ENCODE peak calls at places on chromosomes 16 and 17, in seven cellular contexts. K is CD8-positive, alpha-beta memory T cell; E is spleen; O is thoracic aorta; Z is breast epithelium; Q is pancreas; X is endothelial cell of umbilical vein. N is an unnamed sample. For H3K4me1, the result is how much of the 10 kb centered on the place peaks cover.

GRCh38 chr17:17235212-17236174 is 1.5 kb downstream of the FLCN start:
- DNase-seq in K (no peak), E (peak), O (no peak), Z (no peak), Q (no peak), X (peak), N (peak)

GRCh38 chr16:16782153-16782552 is 403.2 kb downstream of the NPIPA7 start:
- DNase-seq in K (no peak), E (no peak), O (no peak), Z (no peak), Q (no peak), X (no peak), N (no peak)

GRCh38 chr17:1181769-1182137 is 2.0 kb upstream of the ABR start:
- DNase-seq in K (no peak), E (no peak), O (no peak), Z (no peak), Q (no peak), X (no peak), N (no peak)

GRCh38 chr17:350706-351435 is 1.7 kb downstream of the RPH3AL start:
- DNase-seq in K (no peak), E (peak), O (no peak), Z (no peak), Q (peak), X (peak), N (peak)

GRCh38 chr16:54712866-54713265 is 217.8 kb upstream of the IRX5 start:
- DNase-seq in K (no peak), E (no peak), O (no peak), Z (no peak), Q (peak), X (no peak), N (no peak)

GRCh38 chr16:85207357-85207921 is 95.2 kb upstream of the CIBAR2 start:
- DNase-seq in K (no peak), E (peak), O (no peak), Z (no peak), Q (no peak), X (no peak), N (no peak)

GRCh38 chr17:77437747-77438146 is 297.0 kb downstream of the SEC14L1 start:
- DNase-seq in K (no peak), E (no peak), O (no peak), Z (no peak), Q (no peak), X (no peak), N (no peak)

GRCh38 chr17:8189041-8189710 is 804 bp downstream of the BORCS6 start:
- DNase-seq in K (no peak), E (peak), O (no peak), Z (no peak), Q (peak), X (peak), N (peak)

GRCh38 chr17:69524854-69525253 is 110.4 kb downstream of the MAP2K6 start:
- DNase-seq in K (no peak), E (no peak), O (no peak), Z (no peak), Q (no peak), X (no peak), N (no peak)

GRCh38 chr17:56159764-56160394 is 6.6 kb downstream of the ANKFN1 start:
- DNase-seq in K (no peak), E (no peak), O (no peak), Z (no peak), Q (no peak), X (no peak), N (no peak)

GRCh38 chr16:81706327-81707295 is 72.5 kb upstream of the PLCG2 start:
- DNase-seq in K (no peak), E (peak), O (no peak), Z (no peak), Q (no peak), X (no peak), N (no peak)

GRCh38 chr16:19223235-19223847 is 55.3 kb downstream of the SYT17 start:
- DNase-seq in K (no peak), E (no peak), O (no peak), Z (no peak), Q (no peak), X (peak), N (peak)

GRCh38 chr17:78568051-78568450 is 9.1 kb downstream of the DNAH17 start:
- DNase-seq in K (no peak), E (no peak), O (no peak), Z (no peak), Q (no peak), X (no peak), N (no peak)

GRCh38 chr17:61411114-61411943 is 11.7 kb downstream of the TBX2 start:
- DNase-seq in K (peak), E (peak), O (no peak), Z (peak), Q (peak), X (peak), N (peak)

GRCh38 chr16:58678716-58679115 is 5.9 kb downstream of the SLC38A7 start:
- DNase-seq in K (no peak), E (no peak), O (no peak), Z (peak), Q (no peak), X (no peak), N (peak)

GRCh38 chr17:68600123-68600880 is 865 bp downstream of the FAM20A start:
- DNase-seq in K (no peak), E (peak), O (no peak), Z (no peak), Q (no peak), X (no peak), N (peak)

GRCh38 chr17:55409030-55409800 is 12.4 kb downstream of the MMD start:
- DNase-seq in K (no peak), E (no peak), O (no peak), Z (no peak), Q (no peak), X (no peak), N (no peak)

GRCh38 chr16:81210807-81211206 is 27.7 kb upstream of the BCO1 start:
- DNase-seq in K (no peak), E (no peak), O (no peak), Z (no peak), Q (no peak), X (no peak), N (no peak)

GRCh38 chr17:66215529-66215911 is 13.7 kb downstream of the APOH start:
- DNase-seq in K (no peak), E (no peak), O (no peak), Z (no peak), Q (no peak), X (no peak), N (no peak)

GRCh38 chr17:9969301-9969935 is 64.3 kb upstream of the RCVRN start:
- DNase-seq in K (no peak), E (peak), O (no peak), Z (peak), Q (no peak), X (no peak), N (no peak)

GRCh38 chr16:14486520-14487303 is 143.3 kb downstream of the PARN start:
- DNase-seq in K (no peak), E (no peak), O (peak), Z (peak), Q (peak), X (peak), N (peak)

GRCh38 chr17:67693811-67694210 is 23.9 kb upstream of the NOL11 start:
- DNase-seq in K (no peak), E (no peak), O (no peak), Z (no peak), Q (no peak), X (no peak), N (no peak)

GRCh38 chr17:27929990-27930389 is 36.8 kb upstream of the LYRM9 start:
- DNase-seq in K (no peak), E (no peak), O (no peak), Z (no peak), Q (no peak), X (no peak), N (no peak)

GRCh38 chr16:19840524-19841110 is 44.0 kb downstream of the GPRC5B start:
- DNase-seq in K (no peak), E (no peak), O (no peak), Z (no peak), Q (no peak), X (no peak), N (no peak)

GRCh38 chr17:80080081-80080480 is 21.3 kb upstream of the GAA start:
- DNase-seq in K (no peak), E (no peak), O (no peak), Z (no peak), Q (no peak), X (no peak), N (no peak)

GRCh38 chr16:53707671-53708070 is 3.7 kb downstream of the FTO start:
- DNase-seq in K (no peak), E (no peak), O (no peak), Z (no peak), Q (no peak), X (no peak), N (no peak)

GRCh38 chr17:83187782-83188311 is 108.4 kb downstream of the METRNL start:
- DNase-seq in K (no peak), E (no peak), O (no peak), Z (no peak), Q (no peak), X (no peak), N (no peak)

GRCh38 chr16:25157476-25157875 is 45.9 kb downstream of the LCMT1 start:
- DNase-seq in K (no peak), E (no peak), O (no peak), Z (no peak), Q (no peak), X (no peak), N (peak)

GRCh38 chr16:9082422-9082821 is 9.0 kb upstream of the HAPSTR1 start:
- DNase-seq in K (peak), E (no peak), O (no peak), Z (no peak), Q (no peak), X (no peak), N (no peak)

GRCh38 chr16:84186685-84187437 is at the start of gene TAF1C:
- DNase-seq in K (peak), E (peak), O (peak), Z (peak), Q (peak), X (peak), N (peak)

GRCh38 chr17:79525793-79526677 is 84.8 kb downstream of the RBFOX3 start:
- DNase-seq in K (no peak), E (no peak), O (no peak), Z (no peak), Q (no peak), X (no peak), N (no peak)

GRCh38 chr17:72287586-72287985 is 166.8 kb downstream of the SOX9 start:
- DNase-seq in K (no peak), E (no peak), O (no peak), Z (peak), Q (peak), X (no peak), N (peak)

GRCh38 chr17:1562178-1562643 is 381 bp downstream of the PITPNA start:
- DNase-seq in K (peak), E (peak), O (no peak), Z (no peak), Q (peak), X (peak), N (peak)

GRCh38 chr16:85996843-85997242 is 97.9 kb downstream of the IRF8 start:
- DNase-seq in K (no peak), E (no peak), O (no peak), Z (peak), Q (no peak), X (no peak), N (no peak)

GRCh38 chr17:66301864-66302741 is at the start of gene PRKCA:
- DNase-seq in K (peak), E (peak), O (peak), Z (no peak), Q (peak), X (peak), N (peak)

GRCh38 chr17:78019367-78019975 is 61.0 kb downstream of the TNRC6C start:
- DNase-seq in K (no peak), E (no peak), O (no peak), Z (no peak), Q (no peak), X (peak), N (no peak)

GRCh38 chr16:56869513-56870270 is 4.7 kb downstream of the SLC12A3 start:
- DNase-seq in K (no peak), E (no peak), O (no peak), Z (no peak), Q (no peak), X (no peak), N (peak)

GRCh38 chr17:83131268-83132011 is 52.0 kb downstream of the METRNL start:
- DNase-seq in K (no peak), E (peak), O (no peak), Z (no peak), Q (no peak), X (no peak), N (no peak)

GRCh38 chr16:13453938-13454553 is 465.9 kb upstream of the ERCC4 start:
- DNase-seq in K (no peak), E (no peak), O (no peak), Z (no peak), Q (peak), X (no peak), N (peak)

GRCh38 chr17:50063516-50064252 is 7.8 kb downstream of the ITGA3 start:
- DNase-seq in K (no peak), E (peak), O (no peak), Z (no peak), Q (no peak), X (no peak), N (no peak)

GRCh38 chr17:50064253-50064991 is 8.5 kb downstream of the ITGA3 start:
- DNase-seq in K (no peak), E (peak), O (peak), Z (peak), Q (no peak), X (peak), N (peak)

GRCh38 chr17:50066995-50067394 is 11.1 kb downstream of the ITGA3 start:
- DNase-seq in K (no peak), E (no peak), O (no peak), Z (no peak), Q (no peak), X (no peak), N (no peak)

GRCh38 chr17:50062323-50063243 is 6.7 kb downstream of the ITGA3 start:
- DNase-seq in K (no peak), E (peak), O (peak), Z (peak), Q (peak), X (no peak), N (peak)

GRCh38 chr17:50065056-50065455 is 9.1 kb downstream of the ITGA3 start:
- DNase-seq in K (no peak), E (no peak), O (no peak), Z (no peak), Q (no peak), X (no peak), N (no peak)
- H3K4me1 ChIP-seq in K (under half), E (under half), O (half or more), Z (under half), Q (under half), X (under half), N (under half)

GRCh38 chr17:81895400-81895799 is 3.9 kb downstream of the ANAPC11 start:
- DNase-seq in K (no peak), E (no peak), O (no peak), Z (no peak), Q (no peak), X (no peak), N (no peak)

GRCh38 chr17:81898885-81899284 is 3.2 kb upstream of the NPB start:
- DNase-seq in K (no peak), E (no peak), O (no peak), Z (no peak), Q (no peak), X (no peak), N (no peak)

GRCh38 chr17:81899514-81900166 is 2.4 kb upstream of the NPB start:
- DNase-seq in K (no peak), E (no peak), O (no peak), Z (no peak), Q (no peak), X (no peak), N (no peak)

GRCh38 chr17:81900181-81900820 is 1.7 kb upstream of the NPB start:
- DNase-seq in K (no peak), E (no peak), O (no peak), Z (no peak), Q (no peak), X (no peak), N (no peak)

GRCh38 chr17:81898029-81898866 is 3.8 kb upstream of the NPB start:
- DNase-seq in K (no peak), E (no peak), O (no peak), Z (no peak), Q (no peak), X (no peak), N (no peak)
- H3K27ac ChIP-seq in K (no peak), E (no peak), O (no peak), Z (no peak), Q (no peak), X (no peak), N (no peak)

DNA sequence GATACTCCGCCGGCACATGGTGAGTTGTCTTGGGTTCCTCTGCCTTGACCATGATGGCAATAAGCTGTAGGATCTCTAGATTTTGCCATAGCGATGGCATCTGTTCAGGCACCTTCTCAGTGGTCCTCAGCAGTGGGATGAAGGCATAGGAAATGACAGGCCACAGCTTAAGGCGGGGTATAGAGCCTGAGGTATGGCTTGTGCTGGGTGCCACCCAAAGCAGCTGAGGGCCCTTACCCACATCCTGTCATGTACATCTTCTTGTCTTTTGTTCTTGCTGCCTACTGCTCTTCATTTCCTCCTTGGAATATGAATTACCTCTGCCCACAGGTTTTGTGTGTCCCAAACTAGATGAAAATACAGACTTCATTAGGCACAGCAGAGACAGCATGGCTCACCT is 29.5 kb downstream of the KAT7 start:
- DNase-seq in K (peak), E (no peak), O (no peak), Z (no peak), Q (no peak), X (no peak), N (no peak)
- H3K4me1 ChIP-seq in K (half or more), E (under half), O (under half), Z (under half), Q (under half), X (half or more), N (half or more)

GRCh38 chr17:3980381-3980975 is 16.2 kb upstream of the ATP2A3 start:
- DNase-seq in K (no peak), E (no peak), O (no peak), Z (no peak), Q (no peak), X (peak), N (no peak)

GRCh38 chr17:3977387-3977786 is 13.2 kb upstream of the ATP2A3 start:
- DNase-seq in K (no peak), E (no peak), O (no peak), Z (no peak), Q (no peak), X (no peak), N (peak)

GRCh38 chr17:3976675-3977171 is 12.5 kb upstream of the ATP2A3 start:
- DNase-seq in K (no peak), E (peak), O (peak), Z (peak), Q (peak), X (no peak), N (peak)

GRCh38 chr17:3979276-3979583 is 15.0 kb upstream of the ATP2A3 start:
- DNase-seq in K (no peak), E (peak), O (no peak), Z (no peak), Q (no peak), X (no peak), N (no peak)

DNA sequence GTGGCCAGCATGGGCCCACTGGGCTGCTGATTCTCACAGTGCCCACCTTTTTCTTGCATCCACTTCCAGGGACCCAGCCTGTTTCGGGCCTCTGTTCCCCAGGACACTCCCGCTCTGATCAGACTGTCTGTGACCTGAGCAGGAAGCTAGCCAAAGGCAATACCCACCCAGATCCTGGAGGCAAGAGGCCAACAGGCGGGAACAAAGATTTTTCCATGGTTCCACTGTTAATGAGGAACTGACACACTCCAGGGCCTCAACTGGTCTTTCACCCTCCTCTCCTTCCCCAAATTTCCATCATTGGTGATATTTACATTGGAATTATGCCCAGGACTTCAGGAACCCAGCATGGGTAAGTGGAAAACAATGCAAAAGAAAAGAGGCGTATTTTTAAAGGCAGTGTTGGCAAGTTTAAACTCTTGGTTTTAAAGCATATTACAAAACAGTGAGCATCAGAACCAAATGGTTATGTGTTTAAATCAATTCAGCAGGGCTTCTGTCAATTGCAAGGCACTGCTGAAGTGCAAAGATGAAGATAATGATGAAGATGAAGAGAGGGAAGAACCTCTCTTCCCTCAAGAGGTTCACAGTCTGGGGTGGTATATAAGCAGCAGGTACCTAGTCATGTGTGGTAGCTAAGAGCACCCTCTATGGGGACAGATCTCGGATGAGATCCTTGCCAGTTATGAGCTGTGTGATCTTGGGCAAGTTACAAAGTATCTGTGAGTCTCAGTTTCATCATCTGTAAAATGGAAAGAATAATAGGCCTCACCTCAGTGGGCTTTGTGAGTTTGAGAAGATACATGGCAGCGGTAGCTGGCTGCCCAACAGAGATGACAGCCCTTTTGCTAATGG is 14.4 kb upstream of the ATP2A3 start:
- DNase-seq in K (no peak), E (peak), O (no peak), Z (no peak), Q (no peak), X (peak), N (no peak)
- H3K27ac ChIP-seq in K (no peak), E (no peak), O (peak), Z (peak), Q (no peak), X (peak), N (peak)

DNA sequence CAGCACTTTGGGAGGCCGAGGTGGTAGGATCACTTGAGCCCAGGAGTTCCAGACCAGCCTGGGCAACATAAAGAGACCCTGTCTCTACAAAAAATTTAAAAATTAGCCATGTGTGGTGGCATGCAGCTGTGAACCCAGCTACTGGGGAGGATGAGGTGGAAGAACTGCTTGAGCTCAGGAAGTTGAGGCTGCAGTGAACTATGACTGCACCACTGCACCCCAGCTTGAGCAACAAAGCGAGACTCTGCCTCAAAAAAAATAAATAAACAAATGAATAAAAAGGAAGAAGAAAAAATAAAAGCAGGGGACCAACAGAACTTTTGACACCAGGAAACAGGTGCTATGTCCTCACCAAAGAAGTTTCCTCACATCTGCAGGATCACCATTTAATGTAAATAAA is 14.2 kb downstream of the TERF2 start:
- DNase-seq in K (no peak), E (no peak), O (no peak), Z (no peak), Q (no peak), X (peak), N (no peak)
- H3K4me1 ChIP-seq in K (under half), E (under half), O (under half), Z (under half), Q (under half), X (under half), N (under half)